ENCODE peak calls at places on chromosomes 13 and 19, in five cellular contexts. W is K562, Q is A549, Y is GM12878, V is HepG2. P is an unnamed sample.

GRCh38 chr13:30810261-30810701 is 74.9 kb downstream of the ALOX5AP start:
- DNase-seq in W (no peak), Q (no peak), Y (no peak), V (no peak), P (no peak)

GRCh38 chr19:56538761-56539263 is at the start of gene ZFP28:
- DNase-seq in W (no peak), Q (no peak), Y (no peak), V (no peak), P (no peak)

GRCh38 chr19:39156230-39156890 is 30.8 kb downstream of the PAK4 start:
- DNase-seq in W (peak), Q (no peak), Y (no peak), V (no peak), P (peak)

GRCh38 chr13:43014162-43014561 is 9.2 kb upstream of the DNAJC15 start:
- DNase-seq in W (no peak), Q (no peak), Y (no peak), V (no peak), P (no peak)

GRCh38 chr13:99657848-99658265 is 156.6 kb downstream of the TM9SF2 start:
- DNase-seq in W (no peak), Q (peak), Y (no peak), V (no peak), P (no peak)

GRCh38 chr19:34351382-34351802 is 13.6 kb upstream of the GPI start:
- DNase-seq in W (no peak), Q (no peak), Y (peak), V (no peak), P (no peak)

GRCh38 chr13:112103971-112104872 is 37.3 kb downstream of the SOX1 start:
- DNase-seq in W (no peak), Q (no peak), Y (no peak), V (no peak), P (no peak)

GRCh38 chr13:106212436-106213010 is 322.9 kb downstream of the EFNB2 start:
- DNase-seq in W (no peak), Q (no peak), Y (no peak), V (no peak), P (no peak)

GRCh38 chr19:44712864-44713515 is 14.0 kb downstream of the CEACAM16 start:
- DNase-seq in W (peak), Q (no peak), Y (no peak), V (peak), P (no peak)

GRCh38 chr13:74129500-74130144 is 4.6 kb downstream of the KLF12 start:
- DNase-seq in W (peak), Q (no peak), Y (no peak), V (no peak), P (no peak)

GRCh38 chr13:44796597-44797517 is 192.4 kb downstream of the NUFIP1 start:
- DNase-seq in W (no peak), Q (no peak), Y (no peak), V (no peak), P (no peak)

GRCh38 chr19:9306443-9306842 is 3.2 kb downstream of the ZNF699 start:
- DNase-seq in W (no peak), Q (no peak), Y (no peak), V (no peak), P (peak)

GRCh38 chr13:104385409-104385808 is 1319.2 kb upstream of the SLC10A2 start:
- DNase-seq in W (no peak), Q (no peak), Y (no peak), V (no peak), P (peak)

GRCh38 chr13:87042946-87043345 is 628.2 kb upstream of the SLITRK5 start:
- DNase-seq in W (no peak), Q (no peak), Y (no peak), V (no peak), P (peak)

GRCh38 chr13:20128459-20128927 is 32.4 kb downstream of the GJA3 start:
- DNase-seq in W (no peak), Q (no peak), Y (no peak), V (peak), P (no peak)

GRCh38 chr19:9721861-9722260 is 46.7 kb downstream of the ZNF846 start:
- DNase-seq in W (no peak), Q (no peak), Y (peak), V (no peak), P (no peak)

GRCh38 chr13:77919351-77920294 is 992 bp upstream of the EDNRB start:
- DNase-seq in W (no peak), Q (peak), Y (no peak), V (no peak), P (peak)

GRCh38 chr13:35191883-35192282 is 249.8 kb downstream of the NBEA start:
- DNase-seq in W (no peak), Q (no peak), Y (no peak), V (no peak), P (no peak)

GRCh38 chr19:48741222-48741999 is 1.0 kb upstream of the RASIP1 start:
- DNase-seq in W (peak), Q (peak), Y (no peak), V (no peak), P (no peak)

GRCh38 chr19:53254451-53255341 is at the start of gene ZNF677:
- DNase-seq in W (peak), Q (no peak), Y (no peak), V (no peak), P (peak)

GRCh38 chr19:2970201-2970838 is 7.0 kb upstream of the TLE6 start:
- DNase-seq in W (no peak), Q (no peak), Y (no peak), V (no peak), P (no peak)

GRCh38 chr13:105804561-105805190 is 730.8 kb downstream of the EFNB2 start:
- DNase-seq in W (no peak), Q (no peak), Y (no peak), V (no peak), P (peak)

GRCh38 chr19:7191946-7192691 is 102.1 kb downstream of the INSR start:
- DNase-seq in W (no peak), Q (no peak), Y (no peak), V (no peak), P (no peak)

GRCh38 chr13:111853146-111853545 is 213.8 kb upstream of the SOX1 start:
- DNase-seq in W (no peak), Q (no peak), Y (no peak), V (no peak), P (no peak)

GRCh38 chr13:87259479-87260083 is 411.6 kb upstream of the SLITRK5 start:
- DNase-seq in W (no peak), Q (no peak), Y (no peak), V (peak), P (no peak)

DNA sequence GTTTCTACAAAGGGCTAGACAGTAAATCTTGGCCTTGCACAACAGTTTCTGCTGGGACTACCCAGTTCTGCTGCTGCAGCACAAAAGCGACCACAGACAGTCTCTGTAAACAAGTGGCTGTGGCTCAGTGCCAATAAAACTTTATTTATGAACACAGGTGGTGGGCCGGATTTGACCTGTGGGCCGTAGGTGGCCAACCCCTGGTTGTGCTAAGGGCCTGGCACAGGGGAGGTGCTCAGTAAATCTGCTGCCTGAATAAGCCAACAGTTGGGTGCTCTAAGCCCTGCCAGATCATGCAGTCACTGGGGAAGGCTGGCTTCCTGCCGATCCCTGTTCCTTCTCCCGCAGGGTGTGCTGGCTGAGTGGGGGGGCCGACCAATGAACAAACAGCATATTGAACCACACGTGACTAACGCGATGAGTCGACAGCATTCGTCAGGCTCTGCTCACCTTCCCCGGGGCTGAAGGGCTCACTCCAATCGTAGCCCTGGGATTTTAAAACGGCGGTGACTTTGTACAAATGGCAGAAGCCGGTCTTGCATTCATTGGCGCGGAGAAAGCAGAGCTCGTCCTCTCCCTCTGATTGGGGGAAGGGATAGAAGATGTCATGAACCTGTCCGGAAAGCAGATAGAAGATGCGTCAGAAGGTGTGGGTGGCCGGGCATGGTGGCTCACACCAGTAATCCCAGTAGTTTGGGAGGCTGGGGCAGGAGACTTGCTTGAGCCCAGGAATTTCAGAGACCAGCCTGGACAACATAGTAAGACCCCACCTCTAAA is 24.3 kb upstream of the MYDGF start:
- DNase-seq in W (peak), Q (peak), Y (no peak), V (no peak), P (peak)
- TF ChIP-seq BHLHE40 in W (peak), Q (peak), Y (no peak), V (no peak), P (peak)

DNA sequence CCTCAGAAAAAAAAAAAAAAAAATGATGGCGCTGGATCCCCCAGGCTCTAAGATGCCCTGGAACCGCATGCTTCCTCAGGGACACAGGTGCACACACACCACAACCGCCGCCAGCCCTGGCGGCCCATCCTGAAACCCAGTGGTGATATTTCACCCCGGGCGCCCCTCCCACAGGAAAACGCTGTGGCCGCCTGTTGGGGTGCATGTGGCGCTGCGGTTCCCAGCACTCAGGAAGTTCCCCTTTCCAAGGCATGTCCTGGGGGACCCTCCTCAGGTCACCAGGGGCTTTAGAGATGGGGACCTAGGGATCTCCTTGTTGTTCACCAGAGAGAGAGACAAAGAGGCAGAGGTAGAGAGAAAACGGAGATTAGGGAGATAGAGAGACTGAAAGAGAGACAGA is 2.5 kb downstream of the ADGRE2 start:
- DNase-seq in W (peak), Q (no peak), Y (no peak), V (no peak), P (no peak)
- H3K4me2 ChIP-seq in W (peak), Q (peak), Y (peak), V (no peak), P (no peak)

GRCh38 chr13:29684441-29684840 is 89.0 kb upstream of the SLC7A1 start:
- DNase-seq in W (no peak), Q (no peak), Y (no peak), V (no peak), P (peak)
- TF ChIP-seq BHLHE40 in W (no peak), Q (no peak), Y (no peak), V (no peak), P (no peak)

GRCh38 chr13:26021516-26021915 is 30.3 kb downstream of the SHISA2 start:
- DNase-seq in W (no peak), Q (no peak), Y (no peak), V (no peak), P (no peak)
- H3K4me2 ChIP-seq in W (no peak), Q (no peak), Y (no peak), V (no peak), P (no peak)

GRCh38 chr19:13042443-13043130 is 47.3 kb downstream of the NFIX start:
- DNase-seq in W (no peak), Q (no peak), Y (no peak), V (no peak), P (peak)
- TF ChIP-seq BHLHE40 in W (no peak), Q (no peak), Y (no peak), V (no peak), P (no peak)

GRCh38 chr19:911197-912033 is 1.6 kb downstream of the R3HDM4 start:
- DNase-seq in W (no peak), Q (no peak), Y (no peak), V (no peak), P (no peak)
- H3K4me2 ChIP-seq in W (peak), Q (peak), Y (peak), V (no peak), P (peak)

DNA sequence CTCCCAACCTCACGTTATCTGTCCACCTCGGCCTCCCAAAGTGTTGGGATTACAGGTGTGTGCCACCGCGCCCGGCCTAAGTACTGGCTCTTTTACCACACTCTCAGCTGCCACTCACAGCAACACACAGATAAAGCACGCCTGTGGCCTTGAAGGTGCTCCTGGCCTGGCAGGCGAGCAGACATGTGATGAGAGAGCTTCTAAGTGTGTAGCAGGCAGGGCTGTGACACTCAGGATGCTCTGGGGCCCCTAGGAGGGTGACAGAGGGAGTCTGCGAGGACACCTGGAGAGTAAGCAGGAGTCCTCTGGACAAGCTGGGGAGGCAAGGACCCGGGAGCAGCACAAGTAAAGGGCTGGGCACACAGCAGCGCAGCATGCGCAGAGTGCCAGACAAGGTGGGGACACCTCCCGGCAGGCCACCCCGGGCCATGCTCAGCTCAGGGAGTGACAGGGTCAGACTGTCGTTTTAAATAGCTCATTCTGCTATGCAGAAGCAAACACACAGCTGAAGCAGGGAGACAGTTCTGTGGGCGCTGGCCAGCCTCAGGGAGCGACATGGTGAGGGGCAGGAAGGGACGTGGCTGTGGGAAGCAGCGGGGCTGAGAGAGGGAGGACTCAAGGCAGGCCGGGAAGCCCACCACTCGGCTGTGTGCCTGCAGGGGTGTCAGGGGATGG is 26.5 kb downstream of the MED26 start:
- DNase-seq in W (no peak), Q (no peak), Y (no peak), V (no peak), P (no peak)
- TF ChIP-seq BHLHE40 in W (no peak), Q (no peak), Y (no peak), V (no peak), P (no peak)

GRCh38 chr19:18682807-18683108 is 722 bp upstream of the CRTC1 start:
- DNase-seq in W (no peak), Q (no peak), Y (no peak), V (no peak), P (no peak)

GRCh38 chr19:18683109-18683954 is at the start of gene CRTC1:
- DNase-seq in W (peak), Q (peak), Y (peak), V (peak), P (peak)

GRCh38 chr19:18685597-18686164 is 2.2 kb downstream of the CRTC1 start:
- DNase-seq in W (no peak), Q (no peak), Y (no peak), V (no peak), P (peak)

GRCh38 chr19:18683955-18684641 is 618 bp downstream of the CRTC1 start:
- DNase-seq in W (no peak), Q (no peak), Y (no peak), V (no peak), P (no peak)

GRCh38 chr19:18684642-18684993 is 1.1 kb downstream of the CRTC1 start:
- DNase-seq in W (no peak), Q (no peak), Y (no peak), V (no peak), P (no peak)
- H3K4me2 ChIP-seq in W (peak), Q (peak), Y (peak), V (peak), P (peak)

DNA sequence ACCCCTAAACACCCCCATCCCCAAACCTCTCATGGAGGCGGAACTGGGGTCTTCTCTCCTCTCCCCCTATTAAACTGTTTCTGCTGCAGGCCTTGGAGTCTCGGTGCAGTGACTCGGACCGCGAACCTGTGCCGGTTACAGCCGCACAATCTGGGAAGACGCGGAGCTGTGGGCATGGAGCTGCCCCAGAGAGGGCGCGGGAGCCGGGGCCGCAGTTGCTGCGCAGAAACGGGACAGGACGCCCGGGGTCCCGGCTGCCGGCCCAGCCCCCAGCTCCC is 450 bp downstream of the ZNF442 start:
- DNase-seq in W (no peak), Q (no peak), Y (no peak), V (no peak), P (peak)
- TF ChIP-seq BHLHE40 in W (no peak), Q (no peak), Y (no peak), V (no peak), P (no peak)